ENCODE peak calls at places on chromosome 18, in eight cellular contexts. One of them, this sample, is unnamed.
A peak's percentile ranks its signal among the peaks of the same experiment; 100 is the strongest.

GRCh38 chr18:45671366-45671765 is 52.6 kb upstream of the SLC14A1 start:
- DNase-seq in HCT116: no peak
- DNase-seq in astrocyte: no peak
- DNase-seq in H1: no peak
- DNase-seq in neuronal stem cell: no peak
- DNase-seq in K562: no peak
- DNase-seq in neural progenitor cell: no peak
- DNase-seq in fibroblast of lung: peak; percentile 13
- DNase-seq in this sample: peak; percentile 20

GRCh38 chr18:12352188-12352587 is 24.8 kb downstream of the AFG3L2 start:
- DNase-seq in HCT116: no peak
- DNase-seq in fibroblast of lung: no peak
- DNase-seq in neuronal stem cell: no peak
- DNase-seq in K562: no peak
- DNase-seq in H1: no peak
- DNase-seq in neural progenitor cell: no peak
- DNase-seq in astrocyte: no peak
- DNase-seq in this sample: no peak

GRCh38 chr18:22977847-22978701 is 44.9 kb downstream of the RBBP8 start:
- DNase-seq in K562: no peak
- DNase-seq in H1: no peak
- DNase-seq in astrocyte: peak; percentile 92
- DNase-seq in HCT116: peak; percentile 85
- DNase-seq in neural progenitor cell: no peak
- DNase-seq in fibroblast of lung: peak; percentile 94
- DNase-seq in neuronal stem cell: no peak
- DNase-seq in this sample: peak; percentile 93

GRCh38 chr18:22490429-22490846 is 72.7 kb upstream of the CTAGE1 start:
- DNase-seq in K562: peak; percentile 12
- DNase-seq in astrocyte: no peak
- DNase-seq in HCT116: no peak
- DNase-seq in neural progenitor cell: no peak
- DNase-seq in neuronal stem cell: no peak
- DNase-seq in fibroblast of lung: no peak
- DNase-seq in H1: no peak
- DNase-seq in this sample: no peak

GRCh38 chr18:24754572-24754971 is 294.1 kb downstream of the HRH4 start:
- DNase-seq in neuronal stem cell: no peak
- DNase-seq in HCT116: no peak
- DNase-seq in fibroblast of lung: no peak
- DNase-seq in astrocyte: no peak
- DNase-seq in H1: no peak
- DNase-seq in K562: no peak
- DNase-seq in neural progenitor cell: no peak
- DNase-seq in this sample: no peak

GRCh38 chr18:76256897-76257500 is 238.0 kb downstream of the ZNF516 start:
- DNase-seq in HCT116: peak; percentile 35
- DNase-seq in astrocyte: peak; percentile 49
- DNase-seq in H1: no peak
- DNase-seq in fibroblast of lung: peak; percentile 66
- DNase-seq in K562: no peak
- DNase-seq in neuronal stem cell: no peak
- DNase-seq in neural progenitor cell: peak; percentile 70
- DNase-seq in this sample: peak; percentile 76

GRCh38 chr18:59381949-59382348 is 22.9 kb upstream of the LMAN1 start:
- DNase-seq in H1: no peak
- DNase-seq in neural progenitor cell: no peak
- DNase-seq in fibroblast of lung: no peak
- DNase-seq in K562: no peak
- DNase-seq in astrocyte: no peak
- DNase-seq in neuronal stem cell: no peak
- DNase-seq in HCT116: no peak
- DNase-seq in this sample: no peak

GRCh38 chr18:23570912-23571504 is 15.3 kb downstream of the NPC1 start:
- DNase-seq in neural progenitor cell: no peak
- DNase-seq in H1: no peak
- DNase-seq in neuronal stem cell: no peak
- DNase-seq in astrocyte: no peak
- DNase-seq in K562: no peak
- DNase-seq in HCT116: no peak
- DNase-seq in fibroblast of lung: no peak
- DNase-seq in this sample: no peak

GRCh38 chr18:28802546-28802945 is 625.6 kb upstream of the CDH2 start:
- DNase-seq in neural progenitor cell: no peak
- DNase-seq in K562: no peak
- DNase-seq in fibroblast of lung: peak; percentile 73
- DNase-seq in HCT116: no peak
- DNase-seq in H1: no peak
- DNase-seq in neuronal stem cell: no peak
- DNase-seq in astrocyte: peak; percentile 67
- DNase-seq in this sample: peak; percentile 33

GRCh38 chr18:57427429-57428181 is 7.6 kb upstream of the ONECUT2 start:
- DNase-seq in neural progenitor cell: peak; percentile 73
- DNase-seq in astrocyte: no peak
- DNase-seq in neuronal stem cell: peak; percentile 47
- DNase-seq in H1: no peak
- DNase-seq in fibroblast of lung: no peak
- DNase-seq in K562: no peak
- DNase-seq in HCT116: no peak
- DNase-seq in this sample: peak; percentile 4
- H3K27me3 ChIP-seq in neural progenitor cell: peaks cover 100% of the 10 kb centered on the region
- H3K27me3 ChIP-seq in astrocyte: peaks cover 66% of the 10 kb centered on the region
- H3K27me3 ChIP-seq in neuronal stem cell: peaks cover 89% of the 10 kb centered on the region
- H3K27me3 ChIP-seq in H1: peaks cover 64% of the 10 kb centered on the region
- H3K27me3 ChIP-seq in fibroblast of lung: peaks cover 49% of the 10 kb centered on the region
- H3K27me3 ChIP-seq in K562: peaks cover 30% of the 10 kb centered on the region
- H3K27me3 ChIP-seq in HCT116: peaks cover 41% of the 10 kb centered on the region
- H3K27me3 ChIP-seq in this sample: peaks cover 80% of the 10 kb centered on the region

GRCh38 chr18:71743634-71744033 is 800.5 kb downstream of the CBLN2 start:
- DNase-seq in neural progenitor cell: no peak
- DNase-seq in H1: no peak
- DNase-seq in K562: no peak
- DNase-seq in fibroblast of lung: no peak
- DNase-seq in neuronal stem cell: no peak
- DNase-seq in astrocyte: no peak
- DNase-seq in HCT116: no peak
- DNase-seq in this sample: no peak
- H3K4me1 ChIP-seq in neural progenitor cell: no peaks in the 10 kb centered on the region
- H3K4me1 ChIP-seq in H1: no peaks in the 10 kb centered on the region
- H3K4me1 ChIP-seq in K562: no peaks in the 10 kb centered on the region
- H3K4me1 ChIP-seq in fibroblast of lung: no peaks in the 10 kb centered on the region
- H3K4me1 ChIP-seq in neuronal stem cell: no peaks in the 10 kb centered on the region
- H3K4me1 ChIP-seq in astrocyte: no peaks in the 10 kb centered on the region
- H3K4me1 ChIP-seq in HCT116: no peaks in the 10 kb centered on the region
- H3K4me1 ChIP-seq in this sample: no peaks in the 10 kb centered on the region

GRCh38 chr18:14117611-14118010 is 14.6 kb downstream of the ZNF519 start:
- DNase-seq in neural progenitor cell: no peak
- DNase-seq in K562: no peak
- DNase-seq in astrocyte: peak; percentile 2
- DNase-seq in fibroblast of lung: peak; percentile 3
- DNase-seq in neuronal stem cell: no peak
- DNase-seq in HCT116: no peak
- DNase-seq in H1: no peak
- DNase-seq in this sample: no peak

GRCh38 chr18:14124689-14125088 is 7.5 kb downstream of the ZNF519 start:
- DNase-seq in HCT116: no peak
- DNase-seq in fibroblast of lung: no peak
- DNase-seq in astrocyte: no peak
- DNase-seq in neural progenitor cell: no peak
- DNase-seq in K562: no peak
- DNase-seq in neuronal stem cell: no peak
- DNase-seq in H1: no peak
- DNase-seq in this sample: no peak

DNA sequence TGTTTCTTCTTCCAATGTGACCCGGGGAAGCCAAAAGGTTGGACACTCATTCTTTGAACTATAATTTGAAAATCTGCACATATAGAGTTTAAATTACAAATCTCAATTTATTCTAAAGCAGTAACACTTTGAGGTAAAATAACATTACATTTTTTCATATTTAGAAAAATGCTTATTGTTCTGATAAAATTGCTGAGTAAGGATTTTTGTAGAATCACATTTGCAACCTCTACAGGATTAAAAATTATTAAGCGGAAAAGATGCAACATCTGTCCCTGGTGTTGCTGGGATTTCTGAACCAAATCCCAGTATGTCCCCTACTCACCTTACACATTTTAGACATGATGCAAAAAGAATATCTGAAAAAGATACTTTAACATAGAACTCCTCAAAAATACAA is 10.1 kb downstream of the ZNF519 start:
- DNase-seq in astrocyte: no peak
- DNase-seq in neuronal stem cell: no peak
- DNase-seq in neural progenitor cell: no peak
- DNase-seq in H1: no peak
- DNase-seq in HCT116: no peak
- DNase-seq in K562: no peak
- DNase-seq in fibroblast of lung: no peak
- DNase-seq in this sample: no peak
- H2AFZ ChIP-seq in astrocyte: no peak overlapping the region
- H2AFZ ChIP-seq in neuronal stem cell: no peak overlapping the region
- H2AFZ ChIP-seq in neural progenitor cell: no peak overlapping the region
- H2AFZ ChIP-seq in H1: no peak overlapping the region
- H2AFZ ChIP-seq in HCT116: no peak overlapping the region
- H2AFZ ChIP-seq in K562: no peak overlapping the region
- H2AFZ ChIP-seq in fibroblast of lung: no peak overlapping the region
- H2AFZ ChIP-seq in this sample: no peak overlapping the region

GRCh38 chr18:78976697-78977626 is 2.7 kb upstream of the SALL3 start:
- DNase-seq in fibroblast of lung: no peak
- DNase-seq in astrocyte: no peak
- DNase-seq in H1: no peak
- DNase-seq in HCT116: no peak
- DNase-seq in neuronal stem cell: no peak
- DNase-seq in neural progenitor cell: peak; percentile 49
- DNase-seq in K562: no peak
- DNase-seq in this sample: no peak
- H3K27me3 ChIP-seq in fibroblast of lung: peaks cover 32% of the 10 kb centered on the region
- H3K27me3 ChIP-seq in astrocyte: peaks cover 58% of the 10 kb centered on the region
- H3K27me3 ChIP-seq in H1: peaks cover 70% of the 10 kb centered on the region
- H3K27me3 ChIP-seq in HCT116: no peaks in the 10 kb centered on the region
- H3K27me3 ChIP-seq in neuronal stem cell: peaks cover 90% of the 10 kb centered on the region
- H3K27me3 ChIP-seq in neural progenitor cell: peaks cover 93% of the 10 kb centered on the region
- H3K27me3 ChIP-seq in K562: peaks cover 16% of the 10 kb centered on the region
- H3K27me3 ChIP-seq in this sample: peaks cover 80% of the 10 kb centered on the region

GRCh38 chr18:27595121-27595848 is 410.2 kb upstream of the CHST9 start:
- DNase-seq in K562: no peak
- DNase-seq in neuronal stem cell: no peak
- DNase-seq in astrocyte: no peak
- DNase-seq in fibroblast of lung: no peak
- DNase-seq in HCT116: no peak
- DNase-seq in H1: no peak
- DNase-seq in neural progenitor cell: no peak
- DNase-seq in this sample: no peak

GRCh38 chr18:27599202-27599829 is 414.2 kb upstream of the CHST9 start:
- DNase-seq in neuronal stem cell: peak; percentile 57
- DNase-seq in H1: no peak
- DNase-seq in K562: peak; percentile 56
- DNase-seq in HCT116: peak; percentile 24
- DNase-seq in neural progenitor cell: peak; percentile 79
- DNase-seq in astrocyte: no peak
- DNase-seq in fibroblast of lung: peak; percentile 20
- DNase-seq in this sample: peak; percentile 62

GRCh38 chr18:27604583-27604982 is 419.5 kb upstream of the CHST9 start:
- DNase-seq in K562: no peak
- DNase-seq in astrocyte: peak; percentile 49
- DNase-seq in neural progenitor cell: no peak
- DNase-seq in fibroblast of lung: peak; percentile 57
- DNase-seq in H1: no peak
- DNase-seq in neuronal stem cell: no peak
- DNase-seq in HCT116: no peak
- DNase-seq in this sample: peak; percentile 39

GRCh38 chr18:27602092-27602491 is 417.0 kb upstream of the CHST9 start:
- DNase-seq in K562: no peak
- DNase-seq in neural progenitor cell: no peak
- DNase-seq in astrocyte: no peak
- DNase-seq in fibroblast of lung: no peak
- DNase-seq in H1: no peak
- DNase-seq in neuronal stem cell: no peak
- DNase-seq in HCT116: no peak
- DNase-seq in this sample: no peak

GRCh38 chr18:27600245-27600644 is 415.1 kb upstream of the CHST9 start:
- DNase-seq in neuronal stem cell: no peak
- DNase-seq in neural progenitor cell: no peak
- DNase-seq in astrocyte: no peak
- DNase-seq in H1: no peak
- DNase-seq in K562: no peak
- DNase-seq in HCT116: no peak
- DNase-seq in fibroblast of lung: no peak
- DNase-seq in this sample: no peak
- H3K4me1 ChIP-seq in neuronal stem cell: peaks cover 2% of the 10 kb centered on the region
- H3K4me1 ChIP-seq in neural progenitor cell: peaks cover 8% of the 10 kb centered on the region
- H3K4me1 ChIP-seq in astrocyte: peaks cover 5% of the 10 kb centered on the region
- H3K4me1 ChIP-seq in H1: no peaks in the 10 kb centered on the region
- H3K4me1 ChIP-seq in K562: no peaks in the 10 kb centered on the region
- H3K4me1 ChIP-seq in HCT116: no peaks in the 10 kb centered on the region
- H3K4me1 ChIP-seq in fibroblast of lung: no peaks in the 10 kb centered on the region
- H3K4me1 ChIP-seq in this sample: no peaks in the 10 kb centered on the region

GRCh38 chr18:70165936-70166335 is 39.6 kb downstream of the RTTN start:
- DNase-seq in HCT116: no peak
- DNase-seq in astrocyte: no peak
- DNase-seq in fibroblast of lung: no peak
- DNase-seq in neural progenitor cell: no peak
- DNase-seq in H1: no peak
- DNase-seq in K562: no peak
- DNase-seq in neuronal stem cell: no peak
- DNase-seq in this sample: no peak
- H2AFZ ChIP-seq in HCT116: no peak overlapping the region
- H2AFZ ChIP-seq in astrocyte: no peak overlapping the region
- H2AFZ ChIP-seq in fibroblast of lung: peak overlapping the region; percentile 74
- H2AFZ ChIP-seq in neural progenitor cell: no peak overlapping the region
- H2AFZ ChIP-seq in H1: no peak overlapping the region
- H2AFZ ChIP-seq in K562: no peak overlapping the region
- H2AFZ ChIP-seq in neuronal stem cell: no peak overlapping the region
- H2AFZ ChIP-seq in this sample: peak overlapping the region; percentile 42